ENCODE peak calls at places on chromosome 20, in four cellular contexts. B is GM12878, S is K562, W is HepG2. R is an unnamed sample.

GRCh38 chr20:51529758-51530157 is 12.8 kb downstream of the NFATC2 start:
- DNase-seq in B (no peak), S (no peak), W (no peak), R (no peak)

GRCh38 chr20:5746064-5746463 is 4.1 kb upstream of the SHLD1 start:
- DNase-seq in B (no peak), S (no peak), W (no peak), R (no peak)

GRCh38 chr20:12762725-12763124 is 246.0 kb upstream of the SPTLC3 start:
- DNase-seq in B (no peak), S (no peak), W (no peak), R (no peak)

GRCh38 chr20:63561624-63562396 is 7.9 kb downstream of the FNDC11 start:
- DNase-seq in B (no peak), S (no peak), W (no peak), R (no peak)

GRCh38 chr20:63172726-63173125 is 43.2 kb downstream of the YTHDF1 start:
- DNase-seq in B (no peak), S (peak; percentile 74), W (peak; percentile 52), R (no peak)

GRCh38 chr20:53100476-53100911 is 128.3 kb downstream of the TSHZ2 start:
- DNase-seq in B (no peak), S (no peak), W (no peak), R (no peak)

GRCh38 chr20:10861086-10861485 is 187.3 kb upstream of the JAG1 start:
- DNase-seq in B (no peak), S (no peak), W (no peak), R (no peak)

GRCh38 chr20:19975436-19975799 is 41.7 kb upstream of the NAA20 start:
- DNase-seq in B (no peak), S (no peak), W (no peak), R (peak; percentile 59)

GRCh38 chr20:4876301-4876700 is 125.0 kb downstream of the SLC23A2 start:
- DNase-seq in B (no peak), S (no peak), W (no peak), R (no peak)

GRCh38 chr20:25276533-25277050 is 28.7 kb downstream of the PYGB start:
- DNase-seq in B (no peak), S (no peak), W (no peak), R (no peak)

GRCh38 chr20:51624157-51624731 is 81.7 kb upstream of the NFATC2 start:
- DNase-seq in B (no peak), S (peak; percentile 80), W (peak; percentile 59), R (peak; percentile 75)

GRCh38 chr20:45836841-45837240 is 3.2 kb downstream of the SNX21 start:
- DNase-seq in B (no peak), S (peak; percentile 48), W (no peak), R (no peak)

GRCh38 chr20:50798650-50799049 is 3.8 kb downstream of the BCAS4 start:
- DNase-seq in B (no peak), S (peak; percentile 1), W (peak; percentile 55), R (no peak)

GRCh38 chr20:38303908-38304379 is at the start of gene BPI:
- DNase-seq in B (no peak), S (no peak), W (no peak), R (no peak)

GRCh38 chr20:38307371-38308046 is 3.6 kb downstream of the BPI start:
- DNase-seq in B (no peak), S (no peak), W (no peak), R (no peak)

GRCh38 chr20:38305541-38305940 is 1.6 kb downstream of the BPI start:
- DNase-seq in B (no peak), S (no peak), W (no peak), R (no peak)

GRCh38 chr20:38302721-38303120 is 1.2 kb upstream of the BPI start:
- DNase-seq in B (no peak), S (peak; percentile 24), W (no peak), R (no peak)

DNA sequence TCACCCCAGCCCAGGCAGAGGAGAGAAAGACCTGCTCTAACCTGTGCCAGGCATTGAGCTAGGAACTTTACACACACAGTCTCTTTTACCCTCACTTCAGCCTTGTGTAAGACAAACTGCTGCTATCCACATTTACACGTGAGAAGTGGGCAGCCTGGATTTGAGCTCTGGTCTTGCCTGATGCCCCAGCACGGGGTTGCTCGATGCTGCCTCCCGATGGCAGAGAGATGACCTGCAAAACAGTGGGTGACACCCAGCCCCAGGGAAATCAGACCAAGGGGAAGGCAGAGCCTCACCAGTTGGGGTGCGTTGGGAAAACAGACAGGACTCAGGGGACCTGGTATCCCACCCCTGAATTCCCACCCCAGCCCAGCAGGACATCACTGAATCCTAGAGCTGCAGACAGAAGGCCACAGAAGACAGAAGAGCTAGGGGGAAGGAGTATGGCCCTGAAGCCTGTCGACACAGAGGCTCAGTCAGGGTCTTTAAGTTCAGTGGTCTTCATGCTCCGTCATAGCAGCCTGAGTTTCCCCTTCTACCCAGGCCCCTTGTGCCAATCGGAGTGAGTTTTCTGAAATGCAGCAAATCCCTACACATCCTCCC is 990 bp downstream of the BPI start:
- DNase-seq in B (no peak), S (peak; percentile 49), W (peak; percentile 31), R (peak; percentile 43)
- TF ChIP-seq HDAC2 in B (no peak), S (no peak), W (no peak), R (no peak)

GRCh38 chr20:44526129-44526528 is 4.3 kb upstream of the SERINC3 start:
- DNase-seq in B (no peak), S (no peak), W (peak; percentile 46), R (no peak)
- TF ChIP-seq REST in B (no peak), S (no peak), W (no peak), R (no peak)

DNA sequence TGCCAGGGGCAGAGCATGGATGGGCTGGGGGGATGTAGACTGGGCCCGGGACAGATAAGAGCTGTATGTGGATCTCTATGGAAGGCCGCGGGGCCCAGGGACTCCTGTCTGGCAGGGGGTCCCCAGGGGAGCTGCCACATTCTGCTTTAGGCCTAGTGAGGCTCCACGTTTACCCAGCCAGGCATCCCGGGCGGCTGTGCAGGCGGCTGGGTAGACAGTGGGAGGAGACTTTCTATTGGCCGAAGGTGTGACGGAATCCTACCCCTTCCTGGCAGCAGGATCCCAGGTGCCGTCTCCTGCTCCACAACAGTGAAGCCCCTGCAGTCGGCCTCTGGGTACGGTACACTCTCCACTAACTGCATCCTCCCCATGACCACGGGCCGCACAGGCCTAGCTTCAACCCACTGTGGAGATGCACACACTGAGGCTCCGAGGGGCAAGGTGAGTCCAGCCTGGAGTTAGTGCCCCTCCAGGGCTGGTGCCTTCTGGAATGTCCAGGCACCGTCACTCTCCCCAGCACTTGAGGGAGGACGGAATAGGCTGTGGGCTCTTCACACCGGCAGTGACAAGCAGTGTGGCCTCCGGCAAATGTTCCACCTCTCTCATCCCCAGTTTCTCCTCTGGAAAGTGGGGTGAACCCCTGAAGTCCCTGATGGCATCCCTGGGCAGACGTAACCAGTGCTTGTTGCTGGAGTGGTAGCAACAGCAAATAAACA is 36.8 kb upstream of the ZBP1 start:
- DNase-seq in B (no peak), S (no peak), W (no peak), R (no peak)
- TF ChIP-seq HDAC2 in B (no peak), S (no peak), W (no peak), R (no peak)

GRCh38 chr20:14355791-14356190 is 18.4 kb upstream of the FLRT3 start:
- DNase-seq in B (no peak), S (no peak), W (no peak), R (no peak)

GRCh38 chr20:14360386-14360785 is 23.0 kb upstream of the FLRT3 start:
- DNase-seq in B (no peak), S (no peak), W (no peak), R (no peak)

GRCh38 chr20:14361509-14362179 is 24.2 kb upstream of the FLRT3 start:
- DNase-seq in B (no peak), S (no peak), W (no peak), R (no peak)
- TF ChIP-seq REST in B (no peak), S (no peak), W (no peak), R (no peak)

DNA sequence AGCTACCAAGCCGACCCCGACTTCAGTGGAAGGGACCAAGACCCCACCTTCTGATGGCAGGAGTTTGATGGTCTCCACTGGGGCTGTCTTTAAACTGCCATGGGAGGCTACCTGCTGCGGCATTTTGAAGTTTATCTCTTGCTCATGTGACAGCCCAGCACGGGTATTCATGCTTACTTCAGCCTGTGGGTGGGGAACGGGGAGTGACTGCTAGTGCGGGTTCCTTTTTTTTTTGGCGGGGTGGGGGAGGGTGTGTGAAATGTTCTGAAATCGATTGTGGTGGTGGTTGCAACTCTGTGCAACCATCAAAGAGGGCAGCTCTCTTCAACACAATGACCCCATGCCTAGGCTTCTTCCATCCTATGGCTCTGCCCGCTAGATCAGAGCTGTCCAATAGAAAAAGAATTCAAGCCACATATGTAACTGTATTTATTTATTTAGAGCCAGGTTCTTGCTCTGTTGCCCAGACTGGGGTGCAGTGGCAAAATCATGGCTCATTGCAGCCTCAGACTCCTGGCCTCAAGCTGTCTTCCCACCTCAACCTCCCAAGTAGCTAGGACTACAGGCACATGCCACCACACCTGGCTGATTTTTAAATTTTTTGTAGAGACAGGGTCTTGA is 53.7 kb downstream of the PPP1R16B start:
- DNase-seq in B (no peak), S (peak; percentile 51), W (no peak), R (no peak)
- TF ChIP-seq HDAC2 in B (no peak), S (peak; percentile 73), W (no peak), R (no peak)

GRCh38 chr20:58980711-58981563 is at the start of gene NELFCD:
- DNase-seq in B (no peak), S (peak; percentile 99), W (peak; percentile 90), R (peak; percentile 95)
- TF ChIP-seq REST in B (no peak), S (peak; percentile 60), W (peak; percentile 3), R (no peak)